ENCODE peak calls at places on chromosome 21, in four cellular contexts. H is ovary; I is heart right ventricle; L is CD8-positive, alpha-beta memory T cell. P is an unnamed sample.

GRCh38 chr21:42061866-42062542 is 9.1 kb upstream of the UMODL1 start:
- DNase-seq in H (no peak), I (no peak), L (no peak), P (no peak)

GRCh38 chr21:21200103-21200938 is 202.1 kb downstream of the NCAM2 start:
- DNase-seq in H (no peak), I (no peak), L (no peak), P (peak; percentile 53)

GRCh38 chr21:43372663-43373386 is 54.1 kb downstream of the SIK1 start:
- DNase-seq in H (no peak), I (peak; percentile 7), L (no peak), P (no peak)

GRCh38 chr21:43659136-43660000 is at the start of the genes HSF2BP and RRP1B:
- DNase-seq in H (peak; percentile 90), I (peak; percentile 85), L (peak; percentile 80), P (peak; percentile 71)

GRCh38 chr21:43598416-43599120 is 60.7 kb downstream of the HSF2BP start:
- DNase-seq in H (no peak), I (no peak), L (no peak), P (no peak)

GRCh38 chr21:24514081-24514733 is 1093.1 kb downstream of the MRPL39 start:
- DNase-seq in H (no peak), I (no peak), L (no peak), P (no peak)

GRCh38 chr21:33967086-33967571 is 51.5 kb upstream of the ATP5PO start:
- DNase-seq in H (no peak), I (no peak), L (no peak), P (no peak)

GRCh38 chr21:42569732-42570301 is 56.2 kb downstream of the SLC37A1 start:
- DNase-seq in H (peak; percentile 19), I (no peak), L (no peak), P (no peak)

GRCh38 chr21:28614816-28615215 is 377.9 kb downstream of the LTN1 start:
- DNase-seq in H (no peak), I (no peak), L (no peak), P (no peak)

GRCh38 chr21:33901421-33902288 is 13.9 kb downstream of the ATP5PO start:
- DNase-seq in H (no peak), I (no peak), L (no peak), P (peak; percentile 26)

GRCh38 chr21:15034126-15034848 is 30.5 kb downstream of the NRIP1 start:
- DNase-seq in H (no peak), I (no peak), L (no peak), P (no peak)

GRCh38 chr21:26795866-26796329 is 49.3 kb downstream of the ADAMTS1 start:
- DNase-seq in H (peak; percentile 85), I (no peak), L (no peak), P (peak; percentile 79)

GRCh38 chr21:31030367-31031106 is 7.7 kb downstream of the KRTAP19-8 start:
- DNase-seq in H (no peak), I (no peak), L (no peak), P (no peak)

GRCh38 chr21:16535100-16535418 is 805.3 kb downstream of the USP25 start:
- DNase-seq in H (peak; percentile 91), I (peak; percentile 68), L (no peak), P (peak; percentile 74)

GRCh38 chr21:42514883-42515228 is 1.2 kb downstream of the SLC37A1 start:
- DNase-seq in H (no peak), I (no peak), L (no peak), P (no peak)

GRCh38 chr21:45927032-45927431 is 54.5 kb upstream of the COL6A1 start:
- DNase-seq in H (no peak), I (no peak), L (no peak), P (no peak)
- H3K27ac ChIP-seq in H (no peak overlapping the region), I (no peak overlapping the region), L (no peak overlapping the region), P (no peak overlapping the region)

DNA sequence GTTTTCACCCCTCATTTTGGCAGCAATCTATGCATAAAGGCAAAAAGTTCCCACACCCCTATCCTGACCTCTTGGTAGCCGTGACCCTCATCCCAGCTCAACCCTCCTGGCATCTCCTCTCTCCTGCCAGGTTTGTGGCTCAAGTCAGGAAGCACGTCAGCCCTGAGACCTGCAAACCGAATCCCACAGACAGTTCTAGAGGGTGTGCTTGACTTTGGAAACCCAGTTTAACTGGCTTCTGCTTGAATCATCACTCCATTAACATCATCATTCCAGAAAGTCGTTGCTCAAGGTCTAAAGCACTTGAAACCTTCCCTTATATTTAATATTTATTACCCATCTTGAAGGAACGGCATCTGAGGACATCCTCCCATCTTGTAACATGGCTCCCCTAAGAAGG is 133.4 kb upstream of the ERG start:
- DNase-seq in H (no peak), I (no peak), L (no peak), P (no peak)
- H3K27ac ChIP-seq in H (no peak overlapping the region), I (no peak overlapping the region), L (no peak overlapping the region), P (no peak overlapping the region)

GRCh38 chr21:25607151-25607811 is at the start of gene MRPL39:
- DNase-seq in H (peak; percentile 88), I (peak; percentile 87), L (peak; percentile 91), P (peak; percentile 76)

GRCh38 chr21:25607812-25608737 is 794 bp upstream of the MRPL39 start:
- DNase-seq in H (peak; percentile 83), I (peak; percentile 77), L (peak; percentile 84), P (peak; percentile 85)
- H3K27ac ChIP-seq in H (no peak overlapping the region), I (peak overlapping the region; percentile 89), L (peak overlapping the region; percentile 83), P (peak overlapping the region; percentile 88)

GRCh38 chr21:38377165-38378093 is 120.6 kb downstream of the KCNJ15 start:
- DNase-seq in H (no peak), I (no peak), L (no peak), P (no peak)
- H3K27ac ChIP-seq in H (no peak overlapping the region), I (peak overlapping the region; percentile 26), L (no peak overlapping the region), P (no peak overlapping the region)

GRCh38 chr21:32331444-32332305 is 33.0 kb downstream of the MRAP start:
- DNase-seq in H (no peak), I (no peak), L (no peak), P (no peak)
- H3K27ac ChIP-seq in H (no peak overlapping the region), I (no peak overlapping the region), L (no peak overlapping the region), P (peak overlapping the region; percentile 22)

P was measured in tibial nerve.